ENCODE peak calls at places on chromosome X, in five cellular contexts. V is neuronal stem cell, K is mesenchymal stem cell, W is H9, U is H1. Q is an unnamed sample.
A peak's percentile ranks its signal among the peaks of the same experiment; 100 is the strongest.

GRCh38 chrX:21373637-21374162 is 518 bp upstream of the CNKSR2 start:
- DNase-seq in V (no peak), K (no peak), W (peak; percentile 28), U (no peak), Q (peak; percentile 28)

GRCh38 chrX:9785252-9785943 is 831 bp upstream of the SHROOM2 start:
- DNase-seq in V (no peak), K (no peak), W (no peak), U (no peak), Q (no peak)

GRCh38 chrX:13733506-13733905 is 914 bp downstream of the TRAPPC2 start:
- DNase-seq in V (no peak), K (peak; percentile 13), W (no peak), U (no peak), Q (no peak)

GRCh38 chrX:68511255-68511654 is 12.4 kb downstream of the YIPF6 start:
- DNase-seq in V (no peak), K (peak; percentile 52), W (no peak), U (no peak), Q (peak; percentile 78)

GRCh38 chrX:9434151-9434550 is 30.7 kb upstream of the TBL1X start:
- DNase-seq in V (no peak), K (no peak), W (no peak), U (no peak), Q (no peak)

GRCh38 chrX:56564182-56564885 is 907 bp downstream of the UBQLN2 start:
- DNase-seq in V (peak; percentile 6), K (peak; percentile 61), W (no peak), U (no peak), Q (peak; percentile 85)

GRCh38 chrX:105460366-105460765 is 239.9 kb upstream of the TEX13A start:
- DNase-seq in V (no peak), K (peak; percentile 34), W (no peak), U (no peak), Q (no peak)

GRCh38 chrX:10486373-10486772 is 134.0 kb downstream of the MID1 start:
- DNase-seq in V (no peak), K (peak; percentile 59), W (no peak), U (no peak), Q (no peak)

GRCh38 chrX:22818061-22818460 is 181.7 kb upstream of the DDX53 start:
- DNase-seq in V (no peak), K (no peak), W (no peak), U (no peak), Q (no peak)

GRCh38 chrX:155086202-155086840 is 15.0 kb downstream of the BRCC3 start:
- DNase-seq in V (no peak), K (peak; percentile 38), W (peak; percentile 65), U (peak; percentile 27), Q (peak; percentile 64)

GRCh38 chrX:41085883-41086626 is 810 bp downstream of the USP9X start:
- DNase-seq in V (no peak), K (peak; percentile 62), W (no peak), U (no peak), Q (peak; percentile 39)

GRCh38 chrX:55778322-55778721 is 60.8 kb downstream of the RRAGB start:
- DNase-seq in V (no peak), K (peak; percentile 4), W (no peak), U (no peak), Q (peak; percentile 84)

GRCh38 chrX:25015486-25016360 is at the start of gene ARX:
- DNase-seq in V (peak; percentile 64), K (peak; percentile 53), W (peak; percentile 94), U (no peak), Q (peak; percentile 54)

GRCh38 chrX:71652405-71652804 is 14.9 kb upstream of the LOC101059915 start:
- DNase-seq in V (peak; percentile 14), K (peak; percentile 46), W (no peak), U (no peak), Q (peak; percentile 64)

GRCh38 chrX:2901367-2902036 is 27.6 kb downstream of the ARSD start:
- DNase-seq in V (no peak), K (peak; percentile 50), W (no peak), U (no peak), Q (no peak)

GRCh38 chrX:124736553-124737240 is 390.3 kb downstream of the SH2D1A start:
- DNase-seq in V (no peak), K (no peak), W (peak; percentile 92), U (peak; percentile 44), Q (no peak)

GRCh38 chrX:135403374-135403773 is 18.4 kb upstream of the SMIM10L2A start:
- DNase-seq in V (no peak), K (no peak), W (no peak), U (no peak), Q (no peak)
- H2BK12ac ChIP-seq in V (no peak overlapping the region), K (no peak overlapping the region), W (no peak overlapping the region), U (no peak overlapping the region), Q (no peak overlapping the region)

DNA sequence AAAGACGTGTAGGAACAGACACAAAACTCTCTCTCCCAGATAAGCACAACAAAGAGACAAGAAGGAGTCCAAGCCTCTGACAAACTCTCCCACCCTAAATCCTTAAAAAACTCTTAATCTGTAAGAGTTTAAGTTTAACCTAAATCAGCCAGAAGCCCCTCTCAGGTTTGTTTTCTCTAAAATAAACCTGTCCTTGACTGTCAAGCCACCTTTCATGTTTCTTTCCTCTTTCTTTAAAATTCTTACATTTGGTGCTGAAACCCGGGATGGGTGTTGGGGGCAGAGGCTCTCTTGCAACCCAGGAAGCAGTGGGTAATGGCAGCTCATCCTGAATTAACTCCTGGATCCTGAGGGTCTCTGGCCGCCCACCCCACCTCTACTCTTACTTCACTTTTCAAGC is 107.8 kb upstream of the TENT5D start:
- DNase-seq in V (no peak), K (no peak), W (no peak), U (no peak), Q (no peak)
- H3K18ac ChIP-seq in V (no peak overlapping the region), K (no peak overlapping the region), W (no peak overlapping the region), U (no peak overlapping the region), Q (no peak overlapping the region)

DNA sequence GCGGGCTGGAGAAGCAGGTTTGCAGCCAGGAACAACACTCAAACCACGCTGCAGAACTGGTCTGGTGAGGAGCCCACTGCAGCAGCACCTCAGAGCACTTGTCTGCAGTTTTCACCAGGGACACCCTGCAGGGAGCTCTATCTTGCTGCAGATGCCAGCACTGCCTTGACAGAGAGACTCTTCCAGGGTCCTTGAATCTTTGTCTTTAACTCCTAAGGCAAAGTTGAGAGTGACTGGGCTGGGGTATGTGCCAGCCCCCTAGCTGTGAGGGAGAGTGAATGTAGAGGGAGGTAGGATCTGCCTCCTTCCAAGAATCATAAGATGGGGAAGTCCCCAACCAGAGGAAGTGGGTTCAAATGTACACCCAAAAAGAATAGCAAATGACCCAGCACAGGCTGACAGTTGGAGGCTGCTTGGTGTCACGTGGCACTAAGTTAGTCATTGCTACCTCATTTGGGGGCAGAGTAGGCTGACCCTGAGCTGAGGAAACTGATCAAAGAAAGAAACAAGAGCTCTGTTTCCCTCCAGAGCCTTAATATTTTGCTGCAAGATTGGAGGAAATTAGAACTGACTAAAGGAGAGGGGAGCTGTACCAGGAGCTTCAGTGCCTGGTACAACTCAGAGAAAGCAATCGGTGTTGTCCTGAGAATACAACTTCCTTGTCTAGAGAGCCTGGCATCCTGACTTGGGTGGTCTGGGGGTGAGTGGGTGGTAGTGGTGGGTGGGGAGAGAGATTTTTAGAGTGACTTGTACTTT is 28.2 kb upstream of the HUWE1 start:
- DNase-seq in V (no peak), K (no peak), W (no peak), U (no peak), Q (peak; percentile 76)
- H3K4me2 ChIP-seq in V (no peak overlapping the region), K (no peak overlapping the region), W (no peak overlapping the region), U (no peak overlapping the region), Q (no peak overlapping the region)

GRCh38 chrX:151982217-151982616 is 7.7 kb upstream of the GABRE start:
- DNase-seq in V (no peak), K (peak; percentile 59), W (no peak), U (no peak), Q (no peak)
- H2BK12ac ChIP-seq in V (no peak overlapping the region), K (no peak overlapping the region), W (no peak overlapping the region), U (no peak overlapping the region), Q (no peak overlapping the region)

DNA sequence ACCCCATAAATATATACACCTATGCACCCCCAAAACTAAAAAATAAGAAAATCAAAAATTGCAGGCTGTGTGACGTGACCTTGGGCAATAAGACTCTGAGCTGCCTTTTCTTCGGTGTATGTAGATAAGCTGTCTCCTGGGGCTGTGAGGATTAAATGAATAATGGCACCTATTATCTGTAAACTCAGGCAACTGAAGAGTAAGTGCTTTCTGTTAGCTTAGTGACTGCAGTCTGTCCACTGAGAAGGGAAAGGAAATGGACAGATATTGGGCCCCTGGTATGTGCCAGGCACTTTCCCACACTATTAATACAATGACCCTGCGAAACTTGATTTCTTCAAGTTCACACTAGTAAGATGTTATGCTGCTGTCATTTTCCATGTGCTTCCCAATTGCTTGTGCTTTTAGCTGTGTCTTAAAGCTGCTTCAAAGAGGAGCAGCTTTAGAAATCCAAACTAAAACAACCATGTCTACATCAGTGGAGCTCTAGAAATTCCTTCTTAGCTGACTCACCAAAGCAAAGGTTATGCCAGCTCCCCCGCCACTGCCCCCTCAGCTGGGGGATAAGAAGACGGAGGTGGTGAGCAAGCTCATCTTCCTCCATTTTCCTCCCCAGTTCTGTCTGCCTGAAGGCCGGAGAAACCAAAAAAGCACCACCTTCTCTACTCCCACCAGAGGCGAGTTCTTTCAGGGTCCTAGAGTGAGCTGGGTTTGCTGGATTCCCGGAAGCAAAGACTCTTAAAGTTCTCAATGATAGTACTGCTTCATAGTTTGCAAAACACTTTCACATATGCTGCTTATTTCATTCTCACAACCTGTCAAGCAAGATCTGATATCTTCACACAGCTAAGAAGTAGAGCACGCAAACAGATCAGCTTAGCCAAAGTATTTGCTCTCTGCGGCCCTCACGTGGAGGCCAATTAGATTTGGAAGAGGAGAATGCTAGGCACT is 8.8 kb upstream of the DGAT2L6 start:
- DNase-seq in V (no peak), K (peak; percentile 66), W (peak; percentile 48), U (peak; percentile 10), Q (peak; percentile 2)
- H3K18ac ChIP-seq in V (no peak overlapping the region), K (no peak overlapping the region), W (no peak overlapping the region), U (peak overlapping the region; percentile 24), Q (no peak overlapping the region)

GRCh38 chrX:131083510-131084142 is 25.5 kb downstream of the ARHGAP36 start:
- DNase-seq in V (no peak), K (no peak), W (no peak), U (no peak), Q (no peak)
- H3K4me2 ChIP-seq in V (peak overlapping the region; percentile 19), K (no peak overlapping the region), W (peak overlapping the region; percentile 90), U (peak overlapping the region; percentile 92), Q (no peak overlapping the region)

GRCh38 chrX:12241026-12241425 is 102.8 kb downstream of the FRMPD4 start:
- DNase-seq in V (no peak), K (no peak), W (no peak), U (no peak), Q (no peak)

GRCh38 chrX:12237771-12238170 is 99.5 kb downstream of the FRMPD4 start:
- DNase-seq in V (no peak), K (no peak), W (no peak), U (no peak), Q (no peak)

GRCh38 chrX:12240491-12240890 is 102.2 kb downstream of the FRMPD4 start:
- DNase-seq in V (no peak), K (no peak), W (no peak), U (no peak), Q (no peak)

GRCh38 chrX:12237131-12237530 is 98.9 kb downstream of the FRMPD4 start:
- DNase-seq in V (no peak), K (no peak), W (no peak), U (no peak), Q (no peak)

GRCh38 chrX:12239356-12240082 is 101.2 kb downstream of the FRMPD4 start:
- DNase-seq in V (no peak), K (no peak), W (no peak), U (no peak), Q (peak; percentile 78)
- H2BK12ac ChIP-seq in V (no peak overlapping the region), K (no peak overlapping the region), W (no peak overlapping the region), U (no peak overlapping the region), Q (no peak overlapping the region)

Q was measured in trophoblast cell.